ENCODE peak calls at places on chromosome 16, in seven cellular contexts. N is dorsolateral prefrontal cortex, C is H1, O is HFF-Myc, R is GM13976, D is kidney epithelial cell, A is mammary epithelial cell. L is an unnamed sample.

GRCh38 chr16:49049191-49049590 is 232.4 kb downstream of the CBLN1 start:
- DNase-seq in N (no peak), C (no peak), O (no peak), R (no peak), D (no peak), A (no peak), L (no peak)

GRCh38 chr16:70250748-70251650 is 741 bp downstream of the EXOSC6 start:
- DNase-seq in N (no peak), C (no peak), O (no peak), R (peak; percentile 76), D (no peak), A (peak; percentile 48), L (peak; percentile 83)

GRCh38 chr16:76222087-76222486 is 55.1 kb upstream of the CNTNAP4 start:
- DNase-seq in N (no peak), C (no peak), O (no peak), R (no peak), D (no peak), A (no peak), L (no peak)

GRCh38 chr16:84800118-84800517 is 19.7 kb upstream of the CRISPLD2 start:
- DNase-seq in N (no peak), C (no peak), O (no peak), R (no peak), D (no peak), A (no peak), L (no peak)

GRCh38 chr16:88882358-88883030 is 16.0 kb upstream of the PABPN1L start:
- DNase-seq in N (no peak), C (no peak), O (no peak), R (no peak), D (no peak), A (no peak), L (no peak)

GRCh38 chr16:9033125-9033830 is 58.2 kb upstream of the HAPSTR1 start:
- DNase-seq in N (peak; percentile 64), C (no peak), O (no peak), R (peak; percentile 55), D (no peak), A (peak; percentile 37), L (peak; percentile 41)

GRCh38 chr16:57727610-57728009 is 8.0 kb upstream of the KATNB1 start:
- DNase-seq in N (no peak), C (no peak), O (no peak), R (no peak), D (no peak), A (no peak), L (no peak)

GRCh38 chr16:46582313-46582712 is 38.9 kb downstream of the SHCBP1 start:
- DNase-seq in N (no peak), C (no peak), O (no peak), R (no peak), D (no peak), A (no peak), L (no peak)

GRCh38 chr16:11053916-11054460 is 109.6 kb downstream of the CLEC16A start:
- DNase-seq in N (no peak), C (no peak), O (no peak), R (no peak), D (no peak), A (no peak), L (no peak)

GRCh38 chr16:57736419-57737281 is 1.1 kb downstream of the KATNB1 start:
- DNase-seq in N (no peak), C (no peak), O (peak; percentile 30), R (no peak), D (peak; percentile 50), A (peak; percentile 59), L (no peak)

GRCh38 chr16:55370762-55371482 is 46.9 kb downstream of the IRX6 start:
- DNase-seq in N (peak; percentile 88), C (peak; percentile 27), O (no peak), R (no peak), D (peak; percentile 1), A (peak; percentile 42), L (peak; percentile 12)

GRCh38 chr16:48969611-48970010 is 312.0 kb downstream of the CBLN1 start:
- DNase-seq in N (no peak), C (no peak), O (no peak), R (no peak), D (no peak), A (no peak), L (no peak)

GRCh38 chr16:30457256-30457655 is 11.6 kb upstream of the SEPHS2 start:
- DNase-seq in N (no peak), C (no peak), O (no peak), R (no peak), D (no peak), A (no peak), L (no peak)

GRCh38 chr16:48158296-48158695 is 2.5 kb upstream of the ABCC12 start:
- DNase-seq in N (no peak), C (no peak), O (no peak), R (peak; percentile 63), D (peak; percentile 54), A (peak; percentile 93), L (peak; percentile 45)

GRCh38 chr16:88464447-88465318 is 11.6 kb downstream of the ZFPM1 start:
- DNase-seq in N (no peak), C (no peak), O (no peak), R (peak; percentile 73), D (no peak), A (no peak), L (peak; percentile 83)

GRCh38 chr16:52611817-52612673 is 65.1 kb upstream of the TOX3 start:
- DNase-seq in N (no peak), C (no peak), O (no peak), R (no peak), D (peak; percentile 38), A (no peak), L (no peak)

GRCh38 chr16:54446639-54447038 is 160.1 kb upstream of the IRX3 start:
- DNase-seq in N (no peak), C (no peak), O (no peak), R (no peak), D (peak; percentile 88), A (peak; percentile 77), L (no peak)

GRCh38 chr16:87956771-87957279 is 5.6 kb downstream of the BANP start:
- DNase-seq in N (no peak), C (no peak), O (no peak), R (peak; percentile 72), D (no peak), A (no peak), L (peak; percentile 65)

GRCh38 chr16:30715777-30716445 is 16.9 kb downstream of the SRCAP start:
- DNase-seq in N (no peak), C (no peak), O (no peak), R (peak; percentile 52), D (no peak), A (peak; percentile 42), L (no peak)

GRCh38 chr16:3637371-3637923 is 17.0 kb upstream of the DNASE1 start:
- DNase-seq in N (no peak), C (no peak), O (no peak), R (no peak), D (no peak), A (no peak), L (peak; percentile 51)

GRCh38 chr16:52812945-52813556 is 239.6 kb downstream of the CHD9NB start:
- DNase-seq in N (no peak), C (no peak), O (peak; percentile 48), R (no peak), D (peak; percentile 42), A (peak; percentile 83), L (no peak)

GRCh38 chr16:27822529-27823437 is 240.7 kb downstream of the GSG1L start:
- DNase-seq in N (no peak), C (no peak), O (no peak), R (no peak), D (no peak), A (no peak), L (no peak)

GRCh38 chr16:64627781-64628180 is 494.1 kb downstream of the CDH11 start:
- DNase-seq in N (peak; percentile 50), C (no peak), O (no peak), R (no peak), D (no peak), A (no peak), L (no peak)

DNA sequence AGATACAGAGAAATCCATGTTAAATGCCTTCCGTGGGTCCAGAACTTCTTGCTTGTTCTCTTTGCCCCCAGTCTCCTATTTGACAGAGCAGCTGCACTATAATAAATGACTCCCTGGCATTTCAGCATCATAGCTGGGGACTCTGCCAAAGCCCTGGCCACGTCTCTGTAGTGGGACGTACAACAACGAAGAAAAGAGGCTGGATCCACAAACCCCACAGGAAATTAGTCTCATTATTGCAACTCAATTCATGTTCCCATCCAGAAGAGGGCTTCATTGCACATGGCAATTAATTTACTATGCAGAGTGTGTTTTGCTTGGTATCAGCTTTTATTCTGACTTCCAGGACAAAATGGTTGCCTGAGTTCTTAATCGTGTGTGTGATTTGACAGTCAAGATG is 121.3 kb downstream of the CDH13 start:
- DNase-seq in N (no peak), C (no peak), O (no peak), R (no peak), D (no peak), A (peak; percentile 16), L (no peak)
- TF ChIP-seq CTCF in N (no peak), C (no peak), O (no peak), R (no peak), D (no peak), A (peak; percentile 9), L (no peak)

DNA sequence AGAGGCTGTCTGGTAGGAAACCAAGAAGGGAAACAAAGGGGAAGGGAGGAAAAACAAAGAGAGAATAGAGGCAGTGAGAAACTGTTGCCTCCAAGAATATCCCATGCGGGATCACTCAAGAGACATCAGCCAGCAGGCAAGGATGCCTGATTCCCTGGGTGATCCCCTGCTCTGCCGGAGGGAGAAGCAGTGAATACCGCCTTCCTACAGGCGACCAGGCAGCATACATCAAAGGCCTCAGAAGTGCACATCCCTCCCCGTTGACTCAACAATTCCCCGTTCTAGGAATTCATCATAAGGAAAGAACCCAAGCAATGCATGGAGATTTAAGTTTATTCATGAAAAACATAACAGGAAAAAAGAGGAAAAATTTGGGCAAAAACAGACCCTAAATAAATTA is 84.0 kb downstream of the ZFHX3 start:
- DNase-seq in N (no peak), C (no peak), O (no peak), R (no peak), D (no peak), A (no peak), L (no peak)
- TF ChIP-seq CTCF in N (no peak), C (no peak), O (no peak), R (no peak), D (no peak), A (no peak), L (no peak)

GRCh38 chr16:1538804-1539520 is 5.5 kb downstream of the TMEM204 start:
- DNase-seq in N (no peak), C (no peak), O (no peak), R (no peak), D (no peak), A (no peak), L (no peak)
- TF ChIP-seq CTCF in N (no peak), C (peak; percentile 62), O (peak; percentile 23), R (peak; percentile 26), D (no peak), A (no peak), L (peak; percentile 4)

DNA sequence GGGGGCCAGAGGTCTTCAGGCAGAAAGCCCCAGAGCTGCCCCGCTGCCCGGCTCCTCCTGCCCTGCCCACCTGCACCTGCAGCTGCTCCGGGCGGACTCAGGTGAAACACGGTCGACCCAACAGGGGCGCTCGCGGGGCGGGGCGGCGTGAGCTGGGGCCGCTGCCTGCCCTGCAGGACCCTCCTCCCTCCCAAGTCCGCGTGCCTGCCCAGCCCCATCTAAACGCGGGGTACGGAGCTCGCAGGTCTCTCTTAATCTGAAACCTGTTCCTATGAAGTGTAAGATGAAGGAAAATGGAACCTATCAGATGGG is 28.1 kb downstream of the GNPTG start:
- DNase-seq in N (no peak), C (no peak), O (no peak), R (no peak), D (no peak), A (no peak), L (no peak)
- TF ChIP-seq CTCF in N (no peak), C (no peak), O (no peak), R (no peak), D (no peak), A (no peak), L (no peak)